ENCODE peak calls at places on chromosomes 5 and 9, in eight cellular contexts. One of them, this sample, is unnamed. For H3K4me1, the result is how much of the 10 kb centered on the place peaks cover.

GRCh38 chr5:53355316-53355715 is 125.1 kb upstream of the FST start:
- DNase-seq in esophagus squamous epithelium: no peak
- DNase-seq in iPS DF 6.9: no peak
- DNase-seq in prostate gland: no peak
- DNase-seq in IMR-90: peak
- DNase-seq in DND-41: no peak
- DNase-seq in sigmoid colon: no peak
- DNase-seq in cardiac muscle cell: no peak
- DNase-seq in this sample: no peak

GRCh38 chr5:72817076-72817476 is 615 bp downstream of the TNPO1 start:
- DNase-seq in esophagus squamous epithelium: no peak
- DNase-seq in iPS DF 6.9: no peak
- DNase-seq in prostate gland: peak
- DNase-seq in IMR-90: peak
- DNase-seq in DND-41: peak
- DNase-seq in sigmoid colon: peak
- DNase-seq in cardiac muscle cell: peak
- DNase-seq in this sample: no peak

GRCh38 chr9:76216161-76216649 is 178.0 kb downstream of the RFK start:
- DNase-seq in esophagus squamous epithelium: no peak
- DNase-seq in iPS DF 6.9: no peak
- DNase-seq in prostate gland: no peak
- DNase-seq in IMR-90: peak
- DNase-seq in DND-41: no peak
- DNase-seq in sigmoid colon: no peak
- DNase-seq in cardiac muscle cell: no peak
- DNase-seq in this sample: no peak

GRCh38 chr9:107243757-107244156 is 39.3 kb upstream of the RAD23B start:
- DNase-seq in esophagus squamous epithelium: no peak
- DNase-seq in iPS DF 6.9: no peak
- DNase-seq in prostate gland: peak
- DNase-seq in IMR-90: peak
- DNase-seq in DND-41: no peak
- DNase-seq in sigmoid colon: no peak
- DNase-seq in cardiac muscle cell: no peak
- DNase-seq in this sample: no peak

GRCh38 chr5:118999696-119000095 is 11.3 kb upstream of the DTWD2 start:
- DNase-seq in esophagus squamous epithelium: no peak
- DNase-seq in iPS DF 6.9: no peak
- DNase-seq in prostate gland: no peak
- DNase-seq in IMR-90: no peak
- DNase-seq in DND-41: no peak
- DNase-seq in sigmoid colon: no peak
- DNase-seq in cardiac muscle cell: no peak
- DNase-seq in this sample: no peak

GRCh38 chr5:113029614-113030013 is 53.0 kb downstream of the DCP2 start:
- DNase-seq in esophagus squamous epithelium: no peak
- DNase-seq in iPS DF 6.9: no peak
- DNase-seq in prostate gland: no peak
- DNase-seq in IMR-90: peak
- DNase-seq in DND-41: no peak
- DNase-seq in sigmoid colon: no peak
- DNase-seq in cardiac muscle cell: no peak
- DNase-seq in this sample: no peak

GRCh38 chr5:69048233-69048632 is 45.6 kb upstream of the SLC30A5 start:
- DNase-seq in esophagus squamous epithelium: no peak
- DNase-seq in iPS DF 6.9: no peak
- DNase-seq in prostate gland: no peak
- DNase-seq in IMR-90: no peak
- DNase-seq in DND-41: no peak
- DNase-seq in sigmoid colon: no peak
- DNase-seq in cardiac muscle cell: peak
- DNase-seq in this sample: no peak

GRCh38 chr5:2591777-2592453 is 159.6 kb downstream of the IRX2 start:
- DNase-seq in esophagus squamous epithelium: no peak
- DNase-seq in iPS DF 6.9: no peak
- DNase-seq in prostate gland: no peak
- DNase-seq in IMR-90: no peak
- DNase-seq in DND-41: no peak
- DNase-seq in sigmoid colon: no peak
- DNase-seq in cardiac muscle cell: no peak
- DNase-seq in this sample: no peak

GRCh38 chr5:169426674-169427250 is 125.8 kb upstream of the SLIT3 start:
- DNase-seq in esophagus squamous epithelium: no peak
- DNase-seq in iPS DF 6.9: no peak
- DNase-seq in prostate gland: no peak
- DNase-seq in IMR-90: no peak
- DNase-seq in DND-41: no peak
- DNase-seq in sigmoid colon: no peak
- DNase-seq in cardiac muscle cell: no peak
- DNase-seq in this sample: no peak

GRCh38 chr5:88666761-88667186 is 216.2 kb downstream of the MEF2C start:
- DNase-seq in esophagus squamous epithelium: no peak
- DNase-seq in iPS DF 6.9: no peak
- DNase-seq in prostate gland: no peak
- DNase-seq in IMR-90: peak
- DNase-seq in DND-41: no peak
- DNase-seq in sigmoid colon: no peak
- DNase-seq in cardiac muscle cell: no peak
- DNase-seq in this sample: no peak

GRCh38 chr9:136902259-136902821 is 16.0 kb downstream of the TRAF2 start:
- DNase-seq in esophagus squamous epithelium: peak
- DNase-seq in iPS DF 6.9: no peak
- DNase-seq in prostate gland: peak
- DNase-seq in IMR-90: peak
- DNase-seq in DND-41: no peak
- DNase-seq in sigmoid colon: peak
- DNase-seq in cardiac muscle cell: no peak
- DNase-seq in this sample: no peak

GRCh38 chr5:150636391-150637244 is 3.8 kb upstream of the SYNPO start:
- DNase-seq in esophagus squamous epithelium: no peak
- DNase-seq in iPS DF 6.9: no peak
- DNase-seq in prostate gland: peak
- DNase-seq in IMR-90: peak
- DNase-seq in DND-41: no peak
- DNase-seq in sigmoid colon: peak
- DNase-seq in cardiac muscle cell: peak
- DNase-seq in this sample: no peak

GRCh38 chr9:135105938-135106491 is 18.5 kb downstream of the OLFM1 start:
- DNase-seq in esophagus squamous epithelium: no peak
- DNase-seq in iPS DF 6.9: no peak
- DNase-seq in prostate gland: no peak
- DNase-seq in IMR-90: no peak
- DNase-seq in DND-41: no peak
- DNase-seq in sigmoid colon: no peak
- DNase-seq in cardiac muscle cell: no peak
- DNase-seq in this sample: no peak

GRCh38 chr5:14420136-14420808 is 161.3 kb upstream of the OTULINL start:
- DNase-seq in esophagus squamous epithelium: no peak
- DNase-seq in iPS DF 6.9: no peak
- DNase-seq in prostate gland: no peak
- DNase-seq in IMR-90: peak
- DNase-seq in DND-41: no peak
- DNase-seq in sigmoid colon: no peak
- DNase-seq in cardiac muscle cell: no peak
- DNase-seq in this sample: no peak
- H3K4me1 ChIP-seq in esophagus squamous epithelium: under half
- H3K4me1 ChIP-seq in iPS DF 6.9: under half
- H3K4me1 ChIP-seq in prostate gland: under half
- H3K4me1 ChIP-seq in IMR-90: under half
- H3K4me1 ChIP-seq in DND-41: under half
- H3K4me1 ChIP-seq in sigmoid colon: under half
- H3K4me1 ChIP-seq in cardiac muscle cell: under half
- H3K4me1 ChIP-seq in this sample: under half

GRCh38 chr5:14741721-14742426 is 77.4 kb downstream of the OTULIN start:
- DNase-seq in esophagus squamous epithelium: no peak
- DNase-seq in iPS DF 6.9: no peak
- DNase-seq in prostate gland: no peak
- DNase-seq in IMR-90: no peak
- DNase-seq in DND-41: peak
- DNase-seq in sigmoid colon: no peak
- DNase-seq in cardiac muscle cell: no peak
- DNase-seq in this sample: no peak
- H3K4me1 ChIP-seq in esophagus squamous epithelium: under half
- H3K4me1 ChIP-seq in iPS DF 6.9: under half
- H3K4me1 ChIP-seq in prostate gland: under half
- H3K4me1 ChIP-seq in IMR-90: under half
- H3K4me1 ChIP-seq in DND-41: under half
- H3K4me1 ChIP-seq in sigmoid colon: under half
- H3K4me1 ChIP-seq in cardiac muscle cell: under half
- H3K4me1 ChIP-seq in this sample: under half

DNA sequence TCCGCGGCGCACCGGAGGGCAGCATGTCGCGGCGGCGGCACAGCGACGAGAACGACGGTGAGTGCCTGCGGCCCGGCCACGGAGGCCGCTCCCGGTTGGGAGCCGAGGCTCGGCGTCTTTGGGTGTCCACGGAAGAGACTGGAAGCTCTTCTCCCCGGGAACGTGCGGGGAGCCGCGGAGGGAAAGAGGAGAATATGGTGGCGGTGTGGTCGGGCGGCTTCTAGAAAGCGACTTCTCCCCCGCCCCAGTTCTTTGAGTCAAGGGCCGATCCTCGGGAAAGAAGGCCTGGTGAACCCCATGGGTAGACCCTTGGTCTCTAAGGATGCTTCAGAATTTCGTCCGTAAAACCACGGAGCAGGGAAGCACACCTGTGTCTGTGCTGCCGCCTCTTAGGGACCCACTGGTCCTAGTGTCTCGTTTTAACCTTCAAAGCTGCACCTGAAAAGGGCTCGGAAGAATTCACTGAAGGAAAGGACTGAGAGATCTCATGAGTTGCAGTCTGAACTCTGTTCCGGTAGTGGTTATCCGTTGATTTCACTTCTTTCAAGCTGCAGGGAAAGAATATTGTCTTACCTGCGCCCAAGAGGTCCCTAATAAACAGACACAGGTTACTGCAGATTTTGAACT is 351 bp downstream of the NCBP1 start:
- DNase-seq in esophagus squamous epithelium: no peak
- DNase-seq in iPS DF 6.9: no peak
- DNase-seq in prostate gland: no peak
- DNase-seq in IMR-90: peak
- DNase-seq in DND-41: no peak
- DNase-seq in sigmoid colon: no peak
- DNase-seq in cardiac muscle cell: no peak
- DNase-seq in this sample: no peak
- H3K4me1 ChIP-seq in esophagus squamous epithelium: under half
- H3K4me1 ChIP-seq in iPS DF 6.9: under half
- H3K4me1 ChIP-seq in prostate gland: under half
- H3K4me1 ChIP-seq in IMR-90: under half
- H3K4me1 ChIP-seq in DND-41: half or more
- H3K4me1 ChIP-seq in sigmoid colon: half or more
- H3K4me1 ChIP-seq in cardiac muscle cell: under half
- H3K4me1 ChIP-seq in this sample: under half

GRCh38 chr9:125651907-125652306 is 55.1 kb downstream of the MAPKAP1 start:
- DNase-seq in esophagus squamous epithelium: no peak
- DNase-seq in iPS DF 6.9: no peak
- DNase-seq in prostate gland: no peak
- DNase-seq in IMR-90: no peak
- DNase-seq in DND-41: no peak
- DNase-seq in sigmoid colon: no peak
- DNase-seq in cardiac muscle cell: no peak
- DNase-seq in this sample: no peak

GRCh38 chr9:125648294-125648693 is 58.7 kb downstream of the MAPKAP1 start:
- DNase-seq in esophagus squamous epithelium: no peak
- DNase-seq in iPS DF 6.9: no peak
- DNase-seq in prostate gland: no peak
- DNase-seq in IMR-90: no peak
- DNase-seq in DND-41: no peak
- DNase-seq in sigmoid colon: no peak
- DNase-seq in cardiac muscle cell: no peak
- DNase-seq in this sample: no peak

GRCh38 chr9:125650271-125650737 is 56.7 kb downstream of the MAPKAP1 start:
- DNase-seq in esophagus squamous epithelium: no peak
- DNase-seq in iPS DF 6.9: no peak
- DNase-seq in prostate gland: no peak
- DNase-seq in IMR-90: peak
- DNase-seq in DND-41: no peak
- DNase-seq in sigmoid colon: no peak
- DNase-seq in cardiac muscle cell: no peak
- DNase-seq in this sample: no peak

GRCh38 chr9:125649315-125649714 is 57.7 kb downstream of the MAPKAP1 start:
- DNase-seq in esophagus squamous epithelium: no peak
- DNase-seq in iPS DF 6.9: no peak
- DNase-seq in prostate gland: no peak
- DNase-seq in IMR-90: peak
- DNase-seq in DND-41: no peak
- DNase-seq in sigmoid colon: no peak
- DNase-seq in cardiac muscle cell: no peak
- DNase-seq in this sample: no peak

GRCh38 chr9:125649826-125650225 is 57.2 kb downstream of the MAPKAP1 start:
- DNase-seq in esophagus squamous epithelium: no peak
- DNase-seq in iPS DF 6.9: no peak
- DNase-seq in prostate gland: no peak
- DNase-seq in IMR-90: no peak
- DNase-seq in DND-41: no peak
- DNase-seq in sigmoid colon: no peak
- DNase-seq in cardiac muscle cell: no peak
- DNase-seq in this sample: no peak
- H3K4me1 ChIP-seq in esophagus squamous epithelium: under half
- H3K4me1 ChIP-seq in iPS DF 6.9: under half
- H3K4me1 ChIP-seq in prostate gland: under half
- H3K4me1 ChIP-seq in IMR-90: under half
- H3K4me1 ChIP-seq in DND-41: under half
- H3K4me1 ChIP-seq in sigmoid colon: under half
- H3K4me1 ChIP-seq in cardiac muscle cell: under half
- H3K4me1 ChIP-seq in this sample: under half

GRCh38 chr9:90770339-90770738 is 31.3 kb upstream of the SYK start:
- DNase-seq in esophagus squamous epithelium: no peak
- DNase-seq in iPS DF 6.9: no peak
- DNase-seq in prostate gland: no peak
- DNase-seq in IMR-90: no peak
- DNase-seq in DND-41: no peak
- DNase-seq in sigmoid colon: no peak
- DNase-seq in cardiac muscle cell: no peak
- DNase-seq in this sample: no peak

GRCh38 chr9:90772381-90772780 is 29.2 kb upstream of the SYK start:
- DNase-seq in esophagus squamous epithelium: no peak
- DNase-seq in iPS DF 6.9: no peak
- DNase-seq in prostate gland: no peak
- DNase-seq in IMR-90: no peak
- DNase-seq in DND-41: no peak
- DNase-seq in sigmoid colon: no peak
- DNase-seq in cardiac muscle cell: no peak
- DNase-seq in this sample: no peak

GRCh38 chr9:90773593-90773992 is 28.0 kb upstream of the SYK start:
- DNase-seq in esophagus squamous epithelium: no peak
- DNase-seq in iPS DF 6.9: no peak
- DNase-seq in prostate gland: no peak
- DNase-seq in IMR-90: no peak
- DNase-seq in DND-41: peak
- DNase-seq in sigmoid colon: no peak
- DNase-seq in cardiac muscle cell: peak
- DNase-seq in this sample: no peak

GRCh38 chr9:90767523-90768100 is 34.0 kb upstream of the SYK start:
- DNase-seq in esophagus squamous epithelium: no peak
- DNase-seq in iPS DF 6.9: no peak
- DNase-seq in prostate gland: no peak
- DNase-seq in IMR-90: no peak
- DNase-seq in DND-41: no peak
- DNase-seq in sigmoid colon: no peak
- DNase-seq in cardiac muscle cell: no peak
- DNase-seq in this sample: no peak

GRCh38 chr9:90770927-90771326 is 30.7 kb upstream of the SYK start:
- DNase-seq in esophagus squamous epithelium: no peak
- DNase-seq in iPS DF 6.9: no peak
- DNase-seq in prostate gland: no peak
- DNase-seq in IMR-90: no peak
- DNase-seq in DND-41: no peak
- DNase-seq in sigmoid colon: no peak
- DNase-seq in cardiac muscle cell: no peak
- DNase-seq in this sample: no peak
- H3K4me1 ChIP-seq in esophagus squamous epithelium: under half
- H3K4me1 ChIP-seq in iPS DF 6.9: under half
- H3K4me1 ChIP-seq in prostate gland: under half
- H3K4me1 ChIP-seq in IMR-90: under half
- H3K4me1 ChIP-seq in DND-41: under half
- H3K4me1 ChIP-seq in sigmoid colon: under half
- H3K4me1 ChIP-seq in cardiac muscle cell: under half
- H3K4me1 ChIP-seq in this sample: under half